ENCODE peak calls at places on chromosomes 6 and 20, in eight cellular contexts. K is activated naive CD4-positive, alpha-beta T cell; V is NCI-H2081; I is astrocyte of the spinal cord; A is NCI-H1105 treated with DMSO at 0.1 percent for 48 hours; F is activated CD4-positive, alpha-beta T cell treated with anti-CD3 and anti-CD28 coated beads, Interleukin-2, amount 10 ng/mL, durations not matched to agents 7 days and 5 days; S is effector CD4-positive, alpha-beta T cell; W is stimulated activated CD8-positive, alpha-beta memory T cell treated with anti-CD3 and anti-CD28 coated beads, Interleukin-4, amount 100 ng/mL, for 4 hours. O is an unnamed sample.

GRCh38 chr6:143806282-143807102 is 36.6 kb upstream of the LTV1 start:
- DNase-seq in A (no peak), W (peak; percentile 51), K (no peak), F (peak; percentile 23), S (no peak), I (peak; percentile 86), V (no peak), O (no peak)

GRCh38 chr6:85464722-85465150 is 14.9 kb downstream of the NT5E start:
- DNase-seq in I (peak; percentile 92), A (no peak), V (no peak), F (peak; percentile 16), S (no peak), W (no peak), K (no peak), O (no peak)

GRCh38 chr6:135180458-135181332 is at the start of gene MYB:
- DNase-seq in A (peak; percentile 86), F (peak; percentile 77), W (peak; percentile 31), V (peak; percentile 67), I (peak; percentile 29), S (peak; percentile 49), K (peak; percentile 40), O (peak; percentile 79)

GRCh38 chr20:25570148-25570530 is 15.2 kb downstream of the NINL start:
- DNase-seq in F (no peak), W (no peak), A (no peak), I (no peak), S (no peak), V (no peak), K (no peak), O (no peak)

GRCh38 chr6:133317704-133318103 is 76.5 kb downstream of the EYA4 start:
- DNase-seq in F (no peak), A (no peak), W (no peak), I (no peak), K (no peak), V (no peak), S (no peak), O (no peak)

GRCh38 chr6:15037253-15037652 is 208.6 kb upstream of the JARID2 start:
- DNase-seq in K (no peak), I (no peak), A (no peak), W (no peak), F (no peak), S (no peak), V (no peak), O (no peak)

GRCh38 chr20:52031574-52032303 is 159.8 kb downstream of the ZFP64 start:
- DNase-seq in F (peak; percentile 6), S (no peak), V (no peak), W (no peak), A (no peak), I (peak; percentile 87), K (no peak), O (no peak)

GRCh38 chr20:49346682-49347081 is 68.8 kb upstream of the ZNFX1 start:
- DNase-seq in W (no peak), S (no peak), K (no peak), F (no peak), I (no peak), A (no peak), V (no peak), O (no peak)

GRCh38 chr20:36645998-36646397 is at the start of gene SLA2:
- DNase-seq in K (peak; percentile 19), F (peak; percentile 80), I (no peak), S (peak; percentile 58), V (no peak), A (no peak), W (peak; percentile 34), O (no peak)

GRCh38 chr20:25273046-25273445 is 25.2 kb downstream of the PYGB start:
- DNase-seq in S (no peak), V (no peak), I (no peak), W (no peak), K (no peak), A (no peak), F (no peak), O (no peak)

GRCh38 chr6:160138839-160139419 is 17.3 kb downstream of the SLC22A1 start:
- DNase-seq in I (no peak), K (no peak), V (no peak), S (no peak), F (no peak), W (no peak), A (no peak), O (no peak)

GRCh38 chr6:71404145-71404966 is 115.7 kb downstream of the OGFRL1 start:
- DNase-seq in F (no peak), I (peak; percentile 85), V (no peak), W (no peak), S (no peak), A (no peak), K (no peak), O (no peak)

GRCh38 chr6:44733868-44734267 is 346.4 kb downstream of the CDC5L start:
- DNase-seq in F (no peak), I (no peak), K (no peak), A (no peak), W (no peak), V (no peak), S (no peak), O (no peak)

GRCh38 chr20:38617011-38617829 is 15.6 kb downstream of the ARHGAP40 start:
- DNase-seq in K (no peak), W (no peak), I (no peak), S (no peak), V (no peak), F (no peak), A (no peak), O (no peak)

GRCh38 chr6:150443621-150444020 is 74.8 kb downstream of the IYD start:
- DNase-seq in V (no peak), K (no peak), I (no peak), F (no peak), S (no peak), W (no peak), A (no peak), O (no peak)

GRCh38 chr6:104633125-104633524 is 226.6 kb downstream of the HACE1 start:
- DNase-seq in K (no peak), F (no peak), I (no peak), W (no peak), A (no peak), S (no peak), V (no peak), O (no peak)

GRCh38 chr6:40537446-40537845 is 49.7 kb downstream of the LRFN2 start:
- DNase-seq in K (no peak), F (no peak), A (no peak), I (no peak), S (no peak), V (no peak), W (no peak), O (no peak)

GRCh38 chr20:56986931-56987720 is 279.3 kb downstream of the BMP7 start:
- DNase-seq in S (no peak), I (no peak), F (no peak), W (no peak), V (no peak), A (no peak), K (no peak), O (no peak)

GRCh38 chr20:38286586-38287502 is 17.1 kb upstream of the BPI start:
- DNase-seq in F (no peak), W (no peak), V (no peak), I (peak; percentile 97), S (no peak), A (no peak), K (no peak), O (no peak)

GRCh38 chr6:160327981-160328380 is 20.2 kb upstream of the SLC22A3 start:
- DNase-seq in F (no peak), S (no peak), W (no peak), A (no peak), V (no peak), K (no peak), I (no peak), O (no peak)

GRCh38 chr20:12354725-12355124 is 437.0 kb downstream of the BTBD3 start:
- DNase-seq in V (no peak), K (no peak), S (no peak), I (no peak), F (no peak), W (no peak), A (no peak), O (no peak)

GRCh38 chr20:49288250-49288751 is 10.4 kb upstream of the ZNFX1 start:
- DNase-seq in I (no peak), F (no peak), W (no peak), A (no peak), S (no peak), K (no peak), V (no peak), O (no peak)

GRCh38 chr6:116229287-116229913 is 24.5 kb downstream of the TSPYL4 start:
- DNase-seq in K (no peak), S (no peak), A (peak; percentile 88), V (no peak), W (no peak), I (peak; percentile 93), F (peak; percentile 19), O (peak; percentile 95)

GRCh38 chr20:20668639-20669038 is 43.8 kb downstream of the RALGAPA2 start:
- DNase-seq in F (no peak), I (peak; percentile 14), K (no peak), A (no peak), W (no peak), V (no peak), S (no peak), O (no peak)

GRCh38 chr6:69216127-69216526 is 580.7 kb downstream of the LMBRD1 start:
- DNase-seq in A (no peak), V (no peak), I (no peak), F (no peak), K (no peak), W (no peak), S (no peak), O (no peak)

GRCh38 chr6:116948535-116949304 is 71.7 kb downstream of the RFX6 start:
- DNase-seq in W (no peak), F (no peak), K (no peak), A (no peak), S (no peak), V (no peak), I (no peak), O (no peak)

GRCh38 chr20:57258055-57258454 is 8.4 kb downstream of the BMP7 start:
- DNase-seq in W (no peak), I (no peak), A (peak; percentile 73), V (peak; percentile 20), F (no peak), S (no peak), K (no peak), O (no peak)

GRCh38 chr6:122673345-122673961 is 63.2 kb downstream of the PKIB start:
- DNase-seq in F (no peak), I (no peak), V (no peak), S (no peak), W (no peak), A (no peak), K (no peak), O (no peak)

GRCh38 chr20:23625236-23625964 is 12.4 kb downstream of the CST3 start:
- DNase-seq in F (no peak), A (no peak), K (no peak), S (no peak), I (no peak), W (no peak), V (no peak), O (peak; percentile 5)

GRCh38 chr6:50716887-50717509 is 3.7 kb downstream of the TFAP2D start:
- DNase-seq in S (no peak), I (no peak), F (no peak), K (no peak), V (no peak), A (no peak), W (no peak), O (peak; percentile 46)

GRCh38 chr20:25055711-25056492 is 2.0 kb downstream of the ACSS1 start:
- DNase-seq in S (no peak), F (no peak), I (no peak), A (no peak), K (no peak), V (no peak), W (no peak), O (no peak)

GRCh38 chr6:151679081-151679480 is 128.4 kb upstream of the ESR1 start:
- DNase-seq in F (no peak), V (no peak), W (no peak), I (peak; percentile 14), A (no peak), K (no peak), S (no peak), O (no peak)

GRCh38 chr20:50348118-50348517 is 157.5 kb downstream of the CEBPB start:
- DNase-seq in I (no peak), F (no peak), A (no peak), S (no peak), V (no peak), W (no peak), K (no peak), O (no peak)

GRCh38 chr6:111580401-111580800 is 25.3 kb downstream of the TRAF3IP2 start:
- DNase-seq in W (no peak), I (no peak), S (no peak), F (no peak), A (no peak), K (no peak), V (no peak), O (no peak)

O was measured in ecto neural progenitor cell.